ENCODE peak calls at places on chromosomes 2 and 18, in four cellular contexts. W is AG09309, R is cardiac fibroblast, P is astrocyte of the spinal cord. B is an unnamed sample.

GRCh38 chr2:67389788-67390187 is 7.3 kb upstream of the ETAA1 start:
- DNase-seq in W (no peak), R (no peak), P (no peak), B (no peak)

GRCh38 chr2:54067851-54068375 is 47.5 kb upstream of the ACYP2 start:
- DNase-seq in W (no peak), R (no peak), P (no peak), B (peak)

GRCh38 chr2:181190711-181191110 is 210.3 kb downstream of the UBE2E3 start:
- DNase-seq in W (no peak), R (no peak), P (no peak), B (no peak)

GRCh38 chr18:58805482-58806187 is 59.0 kb upstream of the ZNF532 start:
- DNase-seq in W (no peak), R (no peak), P (no peak), B (peak)

GRCh38 chr2:238864207-238865014 is 16.5 kb downstream of the TWIST2 start:
- DNase-seq in W (peak), R (peak), P (peak), B (peak)

GRCh38 chr2:239825705-239825979 is 199.5 kb downstream of the NDUFA10 start:
- DNase-seq in W (no peak), R (no peak), P (no peak), B (no peak)

GRCh38 chr18:78527984-78528383 is 451.6 kb upstream of the SALL3 start:
- DNase-seq in W (no peak), R (no peak), P (no peak), B (no peak)

GRCh38 chr18:46439037-46439436 is 218.0 kb downstream of the LOXHD1 start:
- DNase-seq in W (no peak), R (no peak), P (no peak), B (no peak)

GRCh38 chr2:149278146-149278878 is 52.1 kb upstream of the LYPD6 start:
- DNase-seq in W (peak), R (no peak), P (no peak), B (no peak)

GRCh38 chr2:157468931-157469708 is 25.2 kb upstream of the CYTIP start:
- DNase-seq in W (peak), R (peak), P (peak), B (peak)

GRCh38 chr2:215930505-215931233 is 82.7 kb downstream of the MREG start:
- DNase-seq in W (no peak), R (peak), P (peak), B (peak)

GRCh38 chr2:65281626-65282351 is 54.2 kb downstream of the ACTR2 start:
- DNase-seq in W (no peak), R (peak), P (no peak), B (no peak)

GRCh38 chr18:21612125-21613100 is at the start of gene SNRPD1:
- DNase-seq in W (peak), R (peak), P (peak), B (peak)

GRCh38 chr2:26462511-26463251 is 15.2 kb downstream of the OTOF start:
- DNase-seq in W (peak), R (peak), P (peak), B (peak)

GRCh38 chr2:1605659-1606400 is 138.5 kb downstream of the PXDN start:
- DNase-seq in W (no peak), R (peak), P (peak), B (peak)

GRCh38 chr18:6406075-6406909 is 8.4 kb downstream of the L3MBTL4 start:
- DNase-seq in W (no peak), R (peak), P (peak), B (peak)

GRCh38 chr2:216478151-216478550 is 20.5 kb upstream of the RPL37A start:
- DNase-seq in W (peak), R (peak), P (peak), B (peak)

GRCh38 chr2:47214990-47215389 is 59.9 kb upstream of the STPG4 start:
- DNase-seq in W (no peak), R (no peak), P (no peak), B (no peak)

GRCh38 chr2:71226391-71226964 is 425 bp downstream of the PAIP2B start:
- DNase-seq in W (no peak), R (no peak), P (no peak), B (no peak)

GRCh38 chr2:6310186-6310909 is 555.4 kb downstream of the CMPK2 start:
- DNase-seq in W (no peak), R (no peak), P (no peak), B (no peak)

GRCh38 chr2:105870858-105871257 is 126.1 kb downstream of the NCK2 start:
- DNase-seq in W (no peak), R (no peak), P (no peak), B (no peak)

GRCh38 chr2:118291481-118291880 is 203.2 kb downstream of the INSIG2 start:
- DNase-seq in W (no peak), R (no peak), P (peak), B (no peak)

GRCh38 chr18:33839452-33840225 is 261.6 kb downstream of the ASXL3 start:
- DNase-seq in W (no peak), R (peak), P (peak), B (peak)

GRCh38 chr2:222269132-222269531 is 29.7 kb downstream of the PAX3 start:
- DNase-seq in W (no peak), R (no peak), P (no peak), B (no peak)

GRCh38 chr18:33757037-33757436 is 179.0 kb downstream of the ASXL3 start:
- DNase-seq in W (no peak), R (no peak), P (peak), B (peak)

GRCh38 chr2:225120175-225120574 is 77.9 kb upstream of the DOCK10 start:
- DNase-seq in W (no peak), R (no peak), P (peak), B (peak)

GRCh38 chr18:56935531-56936040 is 211.3 kb upstream of the BOD1L2 start:
- DNase-seq in W (no peak), R (no peak), P (no peak), B (no peak)

DNA sequence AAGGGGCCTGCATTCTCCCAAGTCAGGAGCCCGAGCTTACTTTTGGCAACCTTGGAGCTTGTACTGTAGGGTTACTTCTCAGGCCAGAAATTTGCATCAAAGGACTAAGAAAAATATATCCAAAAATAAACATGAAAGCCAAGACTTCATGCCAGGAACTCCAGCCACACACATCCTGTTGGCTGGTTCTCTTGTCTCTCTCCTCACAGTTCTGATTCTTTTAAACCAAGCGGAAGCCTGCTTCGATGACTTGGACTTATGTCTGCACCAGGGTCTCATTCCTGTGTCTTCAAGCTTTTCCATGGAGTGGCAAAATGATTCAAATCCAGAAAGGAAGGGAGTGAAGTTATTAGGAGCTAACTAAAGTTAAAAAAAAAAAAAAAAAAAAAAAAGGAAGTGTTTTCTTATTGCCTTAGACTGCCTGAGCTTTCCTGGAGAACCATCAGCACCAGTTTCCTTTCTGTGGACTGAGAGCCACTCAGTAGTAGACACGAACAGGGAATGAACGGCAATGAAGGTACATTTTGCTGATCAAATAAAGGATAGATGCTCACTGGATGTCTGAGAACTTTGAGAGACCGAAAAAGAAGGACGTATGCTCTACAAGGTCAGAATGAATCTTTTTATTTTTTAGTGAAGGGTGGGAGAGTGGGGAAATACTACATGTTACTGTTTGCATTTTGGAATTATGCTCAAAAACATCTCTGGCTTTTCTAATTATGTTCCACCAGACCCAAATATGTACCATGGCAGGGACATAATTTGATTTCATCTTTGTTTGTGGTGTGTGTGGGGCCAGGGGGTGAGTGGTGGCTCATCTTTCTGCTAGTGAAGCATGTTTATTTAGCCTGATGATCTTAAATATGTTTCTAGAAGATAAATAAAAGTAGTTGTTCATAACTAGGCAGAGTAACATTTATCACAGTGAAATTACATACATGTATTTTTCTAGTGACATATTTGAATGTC is 86.0 kb downstream of the RAPGEF4 start:
- DNase-seq in W (no peak), R (peak), P (peak), B (no peak)
- H3K4me3 ChIP-seq in W (no peak), R (no peak), P (no peak), B (no peak)

GRCh38 chr2:69683170-69683971 is 39.8 kb upstream of the AAK1 start:
- DNase-seq in W (peak), R (peak), P (peak), B (peak)

GRCh38 chr2:69686855-69687254 is 43.3 kb upstream of the AAK1 start:
- DNase-seq in W (no peak), R (no peak), P (no peak), B (no peak)

GRCh38 chr2:69682525-69682924 is 39.0 kb upstream of the AAK1 start:
- DNase-seq in W (no peak), R (no peak), P (no peak), B (no peak)

GRCh38 chr2:69688212-69688611 is 44.7 kb upstream of the AAK1 start:
- DNase-seq in W (no peak), R (no peak), P (no peak), B (no peak)

GRCh38 chr2:69685321-69686048 is 41.9 kb upstream of the AAK1 start:
- DNase-seq in W (no peak), R (peak), P (peak), B (no peak)
- TF ChIP-seq CTCF in W (no peak), R (no peak), P (no peak), B (no peak)

GRCh38 chr18:45127395-45127794 is 446.7 kb downstream of the SETBP1 start:
- DNase-seq in W (no peak), R (no peak), P (no peak), B (no peak)
- H3K4me3 ChIP-seq in W (no peak), R (no peak), P (no peak), B (no peak)

DNA sequence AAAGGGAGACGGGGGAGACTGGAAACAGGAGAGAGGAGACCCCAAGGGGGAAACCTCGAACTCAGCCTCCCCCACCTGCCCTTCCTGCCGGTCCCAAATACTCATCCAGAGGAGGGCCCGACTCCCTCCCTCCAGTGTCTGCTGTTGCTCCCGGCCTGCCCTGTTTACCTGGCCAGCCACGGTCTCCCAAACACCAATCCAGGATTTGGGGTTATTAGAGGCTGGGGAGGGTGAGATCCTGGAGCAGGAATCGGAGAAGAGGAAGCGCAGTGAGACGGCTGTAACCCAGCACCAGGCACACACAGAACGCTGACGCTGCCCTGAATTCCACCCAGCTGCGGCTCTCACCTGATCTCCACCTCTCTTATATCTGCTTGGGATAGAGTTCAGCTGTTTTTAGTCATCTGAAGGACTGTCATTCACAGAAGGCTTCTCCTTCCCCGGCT is 213.0 kb downstream of the TNS1 start:
- DNase-seq in W (no peak), R (no peak), P (no peak), B (no peak)
- TF ChIP-seq CTCF in W (no peak), R (no peak), P (no peak), B (no peak)

DNA sequence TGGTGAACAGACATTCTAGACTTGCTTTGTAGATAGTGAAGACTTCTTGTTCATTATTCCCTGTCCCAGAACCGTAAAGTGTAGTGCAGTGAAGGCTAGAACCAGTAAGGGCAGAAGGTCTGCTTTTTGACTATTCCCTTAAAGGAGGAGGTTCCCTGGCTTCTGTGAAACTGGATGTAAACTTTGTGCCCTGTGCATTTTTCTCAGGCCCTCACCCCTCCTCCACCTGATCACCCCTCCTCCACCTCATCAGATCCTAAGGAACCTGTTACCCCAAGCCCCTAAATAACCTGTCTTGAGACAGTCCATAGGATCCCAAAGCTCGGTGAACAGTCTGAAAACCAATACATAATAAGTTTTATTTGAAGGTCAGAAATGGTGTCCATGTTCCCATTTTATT is 33.7 kb downstream of the SFT2D3 start:
- DNase-seq in W (no peak), R (no peak), P (no peak), B (no peak)
- H3K4me3 ChIP-seq in W (no peak), R (no peak), P (no peak), B (no peak)

GRCh38 chr2:43105586-43106562 is 120.5 kb downstream of the ZFP36L2 start:
- DNase-seq in W (no peak), R (peak), P (no peak), B (peak)
- TF ChIP-seq CTCF in W (peak), R (peak), P (peak), B (peak)

GRCh38 chr2:68747413-68747812 is 12.8 kb downstream of the ARHGAP25 start:
- DNase-seq in W (no peak), R (no peak), P (no peak), B (no peak)
- H3K4me3 ChIP-seq in W (no peak), R (no peak), P (no peak), B (no peak)

DNA sequence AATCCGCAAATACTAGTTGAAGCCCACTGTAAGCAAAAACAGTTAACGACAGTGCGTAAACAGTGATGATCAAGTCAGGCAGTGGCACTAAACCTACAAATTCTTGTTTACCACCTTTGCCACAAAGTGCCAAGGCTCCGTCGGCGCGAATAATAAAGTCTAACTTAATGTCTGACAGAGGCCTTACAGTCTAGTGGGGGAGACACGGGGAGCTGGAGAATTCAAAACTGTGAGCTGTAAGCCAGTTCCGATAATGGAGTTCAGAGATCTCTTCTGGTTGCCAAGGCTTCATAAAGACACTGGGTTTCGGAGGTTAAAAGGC is 284 bp upstream of the EXOC6B start:
- DNase-seq in W (no peak), R (no peak), P (no peak), B (no peak)
- TF ChIP-seq CTCF in W (no peak), R (no peak), P (no peak), B (no peak)